ENCODE peak calls at places on chromosomes 5 and 9, in six cellular contexts. Z is neural progenitor cell, O is A673, Y is H7, F is IMR-90, V is PC-3. B is an unnamed sample.

GRCh38 chr9:73202992-73203391 is 51.3 kb downstream of the ANXA1 start:
- DNase-seq in Z (no peak), F (no peak), Y (no peak), O (no peak), V (no peak), B (no peak)

GRCh38 chr5:143148461-143149170 is 254.9 kb downstream of the NR3C1 start:
- DNase-seq in Y (no peak), O (no peak), Z (no peak), F (peak; percentile 76), V (no peak), B (peak; percentile 74)

GRCh38 chr5:97528941-97529340 is 345.9 kb upstream of the RIOK2 start:
- DNase-seq in O (peak; percentile 75), Y (no peak), F (peak; percentile 77), Z (no peak), V (peak; percentile 39), B (peak; percentile 75)

GRCh38 chr9:90956026-90956810 is 154.6 kb downstream of the SYK start:
- DNase-seq in O (no peak), V (no peak), Z (no peak), F (peak; percentile 73), Y (no peak), B (no peak)

GRCh38 chr9:78567693-78568092 is 270.8 kb downstream of the PSAT1 start:
- DNase-seq in Z (peak; percentile 23), O (no peak), F (no peak), V (no peak), Y (no peak), B (no peak)

GRCh38 chr9:129567329-129567728 is 53.6 kb downstream of the C9orf50 start:
- DNase-seq in V (no peak), F (no peak), Y (no peak), O (no peak), Z (no peak), B (no peak)

GRCh38 chr9:95815153-95815552 is 60.3 kb upstream of the ERCC6L2 start:
- DNase-seq in Y (no peak), V (peak; percentile 56), O (peak; percentile 21), F (peak; percentile 78), Z (no peak), B (peak; percentile 61)

GRCh38 chr5:35938518-35939227 is at the start of gene CAPSL:
- DNase-seq in V (peak; percentile 64), Y (peak; percentile 84), F (peak; percentile 70), Z (peak; percentile 74), O (peak; percentile 63), B (peak; percentile 48)

GRCh38 chr9:6686396-6686795 is 40.9 kb upstream of the GLDC start:
- DNase-seq in V (peak; percentile 40), Z (no peak), O (no peak), Y (no peak), F (peak; percentile 41), B (peak; percentile 68)

GRCh38 chr5:73039082-73039481 is 81.3 kb upstream of the TMEM171 start:
- DNase-seq in Z (peak; percentile 10), Y (peak; percentile 23), O (peak; percentile 32), F (peak; percentile 13), V (peak; percentile 2), B (no peak)

GRCh38 chr5:171450423-171451246 is 31.2 kb downstream of the FGF18 start:
- DNase-seq in O (no peak), Z (peak; percentile 69), V (no peak), F (peak; percentile 73), Y (peak; percentile 92), B (peak; percentile 48)

GRCh38 chr9:129720181-129720864 is 32.5 kb downstream of the PTGES start:
- DNase-seq in F (no peak), Z (peak; percentile 66), O (no peak), Y (peak; percentile 94), V (peak; percentile 12), B (no peak)

GRCh38 chr9:121156263-121156731 is 45.4 kb downstream of the RAB14 start:
- DNase-seq in F (peak; percentile 90), O (no peak), Y (no peak), V (peak; percentile 65), Z (no peak), B (peak; percentile 74)

GRCh38 chr5:96911139-96911538 is 24.7 kb upstream of the LNPEP start:
- DNase-seq in O (no peak), F (no peak), Y (no peak), Z (no peak), V (no peak), B (no peak)

GRCh38 chr5:1564824-1565736 is 41.3 kb upstream of the LPCAT1 start:
- DNase-seq in Y (peak; percentile 58), O (no peak), F (no peak), V (peak; percentile 48), Z (no peak), B (no peak)

GRCh38 chr5:137315534-137316345 is 183.4 kb downstream of the SPOCK1 start:
- DNase-seq in V (no peak), F (no peak), Y (no peak), O (peak; percentile 3), Z (no peak), B (no peak)

GRCh38 chr9:124285903-124286291 is 28.1 kb downstream of the NEK6 start:
- DNase-seq in Y (no peak), O (no peak), V (no peak), Z (no peak), F (peak; percentile 99), B (peak; percentile 98)

GRCh38 chr5:96756985-96757384 is 50.8 kb downstream of the ERAP1 start:
- DNase-seq in F (no peak), Z (peak; percentile 4), O (no peak), Y (no peak), V (no peak), B (no peak)

GRCh38 chr5:169151051-169151805 is 149.7 kb downstream of the SLIT3 start:
- DNase-seq in V (no peak), Y (no peak), O (no peak), F (no peak), Z (no peak), B (no peak)

GRCh38 chr5:119273391-119273839 is 82.4 kb upstream of the TNFAIP8 start:
- DNase-seq in Z (no peak), F (no peak), O (no peak), V (no peak), Y (no peak), B (no peak)

GRCh38 chr5:119275873-119276214 is 80.0 kb upstream of the TNFAIP8 start:
- DNase-seq in Z (no peak), F (no peak), Y (no peak), V (no peak), O (no peak), B (no peak)

GRCh38 chr5:119275146-119275872 is 80.5 kb upstream of the TNFAIP8 start:
- DNase-seq in V (peak; percentile 72), Z (no peak), Y (no peak), F (peak; percentile 61), O (no peak), B (peak; percentile 34)

GRCh38 chr5:119274767-119275130 is 81.1 kb upstream of the TNFAIP8 start:
- DNase-seq in O (peak; percentile 35), V (no peak), F (peak; percentile 88), Z (no peak), Y (no peak), B (peak; percentile 75)

DNA sequence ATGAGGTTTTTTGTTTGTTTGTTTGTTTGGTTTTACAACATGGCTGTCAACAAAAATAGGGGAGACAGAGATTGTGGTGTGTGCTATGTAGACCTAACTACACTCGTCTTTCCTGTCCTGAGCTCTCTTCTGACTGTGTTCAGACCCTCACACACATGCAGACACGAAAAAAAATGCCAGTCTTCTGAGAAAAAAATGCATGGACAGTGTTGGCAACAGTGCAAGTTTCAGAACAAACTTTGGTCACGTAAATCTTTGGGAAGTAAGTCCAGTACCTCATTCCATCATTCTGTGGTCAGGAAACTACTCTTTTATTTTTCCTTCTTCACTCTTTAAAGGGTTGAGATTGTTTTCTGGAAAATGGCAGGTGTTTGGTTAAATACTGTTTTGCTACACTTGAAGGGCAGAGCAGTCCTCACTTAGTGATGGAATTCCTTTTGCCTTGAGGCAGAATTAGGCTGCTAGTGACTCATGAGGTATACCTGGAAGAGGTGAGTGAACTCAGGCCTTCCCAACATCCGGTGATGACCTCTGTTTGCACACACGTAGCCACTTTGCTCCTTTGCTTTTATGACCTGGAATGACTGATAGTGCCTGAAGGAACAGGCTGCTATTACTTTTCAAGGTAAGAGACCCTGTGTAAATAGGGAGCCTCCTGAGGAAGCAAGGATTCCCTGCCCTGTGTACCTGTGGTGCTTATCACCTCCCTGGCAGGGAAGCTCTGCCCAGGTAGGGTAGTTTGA is 81.6 kb upstream of the TNFAIP8 start:
- DNase-seq in V (peak; percentile 94), Y (no peak), Z (no peak), O (no peak), F (peak; percentile 35), B (no peak)
- H3K4me3 ChIP-seq in V (peak overlapping the region; percentile 29), Y (no peak overlapping the region), Z (no peak overlapping the region), O (no peak overlapping the region), F (no peak overlapping the region), B (no peak overlapping the region)

DNA sequence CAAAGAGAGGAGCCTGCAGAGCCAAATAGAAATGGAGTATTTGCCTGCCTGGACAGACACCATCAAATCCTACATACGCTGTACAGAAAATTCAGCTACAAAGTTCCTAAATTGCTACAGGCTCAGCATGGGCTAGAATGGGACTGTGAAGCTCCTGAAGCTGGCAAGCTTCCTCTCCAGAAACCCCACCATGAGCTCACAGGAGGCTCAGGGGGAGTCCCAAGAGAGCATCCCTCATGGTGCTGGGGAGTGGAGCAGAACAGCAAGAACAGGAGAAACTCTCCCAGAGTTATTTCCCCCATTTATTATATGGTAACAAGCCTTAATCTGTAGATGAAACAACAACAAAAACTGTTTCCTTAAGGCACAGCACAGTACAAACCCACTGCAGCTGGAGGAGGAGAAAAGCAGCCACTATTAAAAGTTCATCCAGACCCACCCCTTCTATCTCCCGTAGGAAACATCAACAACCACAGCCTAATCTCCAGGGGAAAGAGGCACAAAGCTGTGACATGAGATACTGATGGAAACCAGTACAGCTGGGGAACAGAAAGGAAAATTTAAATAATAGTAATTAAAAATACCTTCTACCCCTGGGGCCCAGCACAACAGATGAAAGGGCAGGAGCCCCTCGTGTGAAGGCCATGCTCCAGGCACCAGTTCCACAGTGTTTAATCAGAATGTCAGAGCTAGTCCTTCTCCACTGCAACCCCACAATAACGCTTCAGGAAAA is 548.5 kb downstream of the MTRR start:
- DNase-seq in V (no peak), O (no peak), Y (no peak), F (no peak), Z (no peak), B (no peak)
- H3K4me3 ChIP-seq in V (peak overlapping the region; percentile 6), O (no peak overlapping the region), Y (no peak overlapping the region), F (no peak overlapping the region), Z (no peak overlapping the region), B (no peak overlapping the region)

DNA sequence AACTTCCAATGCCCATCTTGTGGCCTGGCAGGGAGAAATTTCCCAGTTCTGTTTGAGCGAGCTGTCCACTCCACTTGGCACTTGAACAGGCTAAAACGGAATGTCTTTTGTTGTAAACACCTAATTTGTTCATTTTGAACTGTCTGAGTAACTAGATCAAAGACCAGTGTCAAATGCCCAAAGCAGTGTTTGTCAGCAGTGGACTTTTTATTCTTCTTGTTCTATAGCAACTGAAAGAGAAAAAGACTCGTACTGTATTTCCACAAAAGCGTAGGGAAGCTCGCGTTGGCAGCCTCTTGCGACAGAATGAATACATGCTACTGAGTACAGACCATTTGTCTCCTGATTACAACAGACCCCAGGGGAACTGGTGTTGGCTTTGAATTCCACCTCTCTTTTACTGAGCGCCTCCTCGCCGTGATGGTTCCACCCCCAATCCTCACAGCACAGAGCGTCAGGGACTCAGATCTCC is 601.8 kb upstream of the ZNF608 start:
- DNase-seq in O (peak; percentile 24), V (no peak), Z (peak; percentile 37), Y (peak; percentile 26), F (no peak), B (peak; percentile 72)
- H3K4me3 ChIP-seq in O (no peak overlapping the region), V (no peak overlapping the region), Z (no peak overlapping the region), Y (no peak overlapping the region), F (no peak overlapping the region), B (no peak overlapping the region)

DNA sequence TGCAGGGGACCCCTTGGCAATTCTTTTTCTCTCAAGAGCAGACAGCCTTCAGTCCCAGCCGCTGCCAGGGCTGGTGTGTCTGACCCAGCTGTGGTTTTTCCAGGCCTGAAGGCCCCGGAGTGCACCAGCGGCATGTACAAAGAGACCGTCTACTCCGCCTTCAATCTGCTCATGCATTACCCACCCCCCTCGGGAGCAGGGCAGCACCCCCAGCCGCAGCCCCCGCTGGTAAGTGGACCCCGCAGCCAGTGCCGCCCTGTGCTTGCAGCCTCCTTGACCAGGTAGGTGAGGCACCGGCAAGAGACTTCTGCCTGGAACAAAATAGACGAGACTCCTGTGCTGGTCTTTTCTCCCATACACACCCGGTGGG is 1.3 kb downstream of the TCF7 start:
- DNase-seq in Y (no peak), O (no peak), Z (no peak), F (no peak), V (no peak), B (no peak)
- H3K4me3 ChIP-seq in Y (peak overlapping the region; percentile 7), O (no peak overlapping the region), Z (peak overlapping the region; percentile 75), F (no peak overlapping the region), V (peak overlapping the region; percentile 67), B (no peak overlapping the region)